ENCODE peak calls at places on chromosome 13, in four cellular contexts. G is HS-27A; S is stimulated activated CD4-positive, alpha-beta T cell treated with anti-CD3 and anti-CD28 coated beads, Interleukin-1b, Interleukin-23, amount 100 ng/mL, for 24 hours; B is RKO. U is an unnamed sample.

GRCh38 chr13:51674276-51674675 is 90.0 kb downstream of the WDFY2 start:
- DNase-seq in B (no peak), S (no peak), G (no peak), U (no peak)

GRCh38 chr13:40440990-40441820 is 225.2 kb downstream of the FOXO1 start:
- DNase-seq in G (no peak), B (no peak), S (no peak), U (no peak)

GRCh38 chr13:50238922-50239321 is 223.7 kb downstream of the KCNRG start:
- DNase-seq in G (no peak), S (no peak), B (no peak), U (no peak)

GRCh38 chr13:62360609-62361008 is 945.0 kb upstream of the PCDH20 start:
- DNase-seq in S (no peak), B (no peak), G (no peak), U (no peak)

GRCh38 chr13:99979453-99980200 is 2.0 kb upstream of the ZIC2 start:
- DNase-seq in S (no peak), G (no peak), B (peak), U (peak)

GRCh38 chr13:50910483-50910805 is 853 bp downstream of the RNASEH2B start:
- DNase-seq in S (no peak), B (peak), G (peak), U (peak)

GRCh38 chr13:23855360-23855759 is 33.8 kb downstream of the MIPEP start:
- DNase-seq in G (no peak), B (no peak), S (no peak), U (no peak)

GRCh38 chr13:113406321-113407102 is 42.6 kb upstream of the GRTP1 start:
- DNase-seq in B (no peak), G (no peak), S (no peak), U (no peak)

GRCh38 chr13:75771818-75772217 is 135.7 kb downstream of the LMO7 start:
- DNase-seq in B (peak), S (no peak), G (peak), U (peak)

GRCh38 chr13:28579334-28579733 is 79.6 kb upstream of the POMP start:
- DNase-seq in G (no peak), S (no peak), B (no peak), U (no peak)